ENCODE peak calls at places on chromosomes 16 and 17, in seven cellular contexts. One of them, this sample, is unnamed.

GRCh38 chr16:70495425-70496182 is 27.8 kb downstream of the COG4 start:
- DNase-seq in HepG2: no peak
- DNase-seq in H1: no peak
- DNase-seq in K562: no peak
- DNase-seq in A549: no peak
- DNase-seq in HCT116: no peak
- DNase-seq in GM12878: no peak
- DNase-seq in this sample: no peak

GRCh38 chr17:9274119-9274445 is 252.8 kb downstream of the NTN1 start:
- DNase-seq in HCT116: no peak
- DNase-seq in A549: no peak
- DNase-seq in K562: no peak
- DNase-seq in GM12878: no peak
- DNase-seq in HepG2: no peak
- DNase-seq in H1: no peak
- DNase-seq in this sample: no peak

GRCh38 chr16:11552445-11552844 is 34.3 kb downstream of the LITAF start:
- DNase-seq in HepG2: no peak
- DNase-seq in A549: no peak
- DNase-seq in K562: peak; percentile 22
- DNase-seq in H1: no peak
- DNase-seq in HCT116: no peak
- DNase-seq in GM12878: no peak
- DNase-seq in this sample: no peak

GRCh38 chr17:57242148-57242547 is 14.2 kb upstream of the MSI2 start:
- DNase-seq in K562: no peak
- DNase-seq in HCT116: no peak
- DNase-seq in H1: no peak
- DNase-seq in A549: no peak
- DNase-seq in GM12878: no peak
- DNase-seq in HepG2: no peak
- DNase-seq in this sample: no peak

GRCh38 chr16:23952128-23953041 is 116.6 kb downstream of the PRKCB start:
- DNase-seq in A549: no peak
- DNase-seq in GM12878: no peak
- DNase-seq in K562: peak; percentile 91
- DNase-seq in H1: no peak
- DNase-seq in HepG2: no peak
- DNase-seq in HCT116: no peak
- DNase-seq in this sample: peak; percentile 91

GRCh38 chr16:28053461-28053860 is 10.1 kb downstream of the GSG1L start:
- DNase-seq in HepG2: no peak
- DNase-seq in GM12878: no peak
- DNase-seq in A549: no peak
- DNase-seq in H1: no peak
- DNase-seq in HCT116: no peak
- DNase-seq in K562: no peak
- DNase-seq in this sample: no peak

GRCh38 chr17:43360739-43361498 is 37.9 kb upstream of the ARL4D start:
- DNase-seq in A549: peak; percentile 100
- DNase-seq in HepG2: peak; percentile 99
- DNase-seq in K562: no peak
- DNase-seq in GM12878: peak; percentile 100
- DNase-seq in H1: peak; percentile 98
- DNase-seq in HCT116: no peak
- DNase-seq in this sample: peak; percentile 99

GRCh38 chr17:44999433-44999832 is 31.3 kb upstream of the C1QL1 start:
- DNase-seq in HepG2: no peak
- DNase-seq in HCT116: no peak
- DNase-seq in K562: no peak
- DNase-seq in A549: no peak
- DNase-seq in GM12878: no peak
- DNase-seq in H1: no peak
- DNase-seq in this sample: no peak

GRCh38 chr16:83603981-83604570 is 203.7 kb upstream of the HSBP1 start:
- DNase-seq in GM12878: no peak
- DNase-seq in HepG2: no peak
- DNase-seq in A549: no peak
- DNase-seq in K562: no peak
- DNase-seq in HCT116: no peak
- DNase-seq in H1: no peak
- DNase-seq in this sample: no peak

GRCh38 chr17:29575511-29576213 is 7.2 kb downstream of the TP53I13 start:
- DNase-seq in GM12878: no peak
- DNase-seq in A549: no peak
- DNase-seq in HCT116: no peak
- DNase-seq in K562: no peak
- DNase-seq in H1: no peak
- DNase-seq in HepG2: no peak
- DNase-seq in this sample: no peak

GRCh38 chr17:10226930-10227695 is 28.7 kb upstream of the GAS7 start:
- DNase-seq in GM12878: no peak
- DNase-seq in K562: peak; percentile 34
- DNase-seq in HepG2: peak; percentile 16
- DNase-seq in A549: peak; percentile 55
- DNase-seq in H1: peak; percentile 46
- DNase-seq in HCT116: peak; percentile 23
- DNase-seq in this sample: peak; percentile 74

GRCh38 chr17:80959330-80960036 is 32.2 kb upstream of the CHMP6 start:
- DNase-seq in A549: no peak
- DNase-seq in HCT116: no peak
- DNase-seq in H1: no peak
- DNase-seq in K562: no peak
- DNase-seq in GM12878: no peak
- DNase-seq in HepG2: no peak
- DNase-seq in this sample: no peak

GRCh38 chr17:21289902-21290571 is 5.5 kb downstream of the MAP2K3 start:
- DNase-seq in H1: no peak
- DNase-seq in A549: no peak
- DNase-seq in HCT116: no peak
- DNase-seq in K562: no peak
- DNase-seq in HepG2: no peak
- DNase-seq in GM12878: no peak
- DNase-seq in this sample: no peak

GRCh38 chr17:63983326-63983725 is 10.6 kb upstream of the SCN4A start:
- DNase-seq in K562: no peak
- DNase-seq in A549: no peak
- DNase-seq in HCT116: no peak
- DNase-seq in HepG2: no peak
- DNase-seq in H1: no peak
- DNase-seq in GM12878: no peak
- DNase-seq in this sample: no peak

GRCh38 chr16:13453938-13454553 is 465.9 kb upstream of the ERCC4 start:
- DNase-seq in HCT116: peak; percentile 4
- DNase-seq in HepG2: peak; percentile 38
- DNase-seq in H1: no peak
- DNase-seq in A549: peak; percentile 16
- DNase-seq in K562: peak; percentile 50
- DNase-seq in GM12878: no peak
- DNase-seq in this sample: peak; percentile 41

GRCh38 chr17:10106067-10106466 is 92.3 kb downstream of the GAS7 start:
- DNase-seq in H1: no peak
- DNase-seq in A549: no peak
- DNase-seq in HepG2: no peak
- DNase-seq in GM12878: no peak
- DNase-seq in K562: no peak
- DNase-seq in HCT116: no peak
- DNase-seq in this sample: no peak

GRCh38 chr17:49504369-49504768 is 9.3 kb downstream of the NGFR start:
- DNase-seq in HCT116: no peak
- DNase-seq in K562: no peak
- DNase-seq in A549: no peak
- DNase-seq in HepG2: no peak
- DNase-seq in H1: no peak
- DNase-seq in GM12878: no peak
- DNase-seq in this sample: no peak

GRCh38 chr17:49498037-49498615 is 3.0 kb downstream of the NGFR start:
- DNase-seq in K562: no peak
- DNase-seq in GM12878: no peak
- DNase-seq in HepG2: no peak
- DNase-seq in H1: no peak
- DNase-seq in A549: peak; percentile 51
- DNase-seq in HCT116: no peak
- DNase-seq in this sample: no peak

GRCh38 chr17:49502258-49502657 is 7.2 kb downstream of the NGFR start:
- DNase-seq in HCT116: no peak
- DNase-seq in A549: no peak
- DNase-seq in K562: no peak
- DNase-seq in HepG2: no peak
- DNase-seq in H1: no peak
- DNase-seq in GM12878: no peak
- DNase-seq in this sample: no peak

GRCh38 chr17:49497147-49498036 is 2.3 kb downstream of the NGFR start:
- DNase-seq in HCT116: no peak
- DNase-seq in HepG2: no peak
- DNase-seq in GM12878: no peak
- DNase-seq in H1: no peak
- DNase-seq in A549: no peak
- DNase-seq in K562: no peak
- DNase-seq in this sample: no peak

GRCh38 chr17:49501496-49501895 is 6.4 kb downstream of the NGFR start:
- DNase-seq in HCT116: no peak
- DNase-seq in HepG2: peak; percentile 33
- DNase-seq in A549: no peak
- DNase-seq in K562: no peak
- DNase-seq in GM12878: no peak
- DNase-seq in H1: no peak
- DNase-seq in this sample: no peak
- TF ChIP-seq POLR2A in HCT116: no peak
- TF ChIP-seq POLR2A in HepG2: no peak
- TF ChIP-seq POLR2A in A549: no peak
- TF ChIP-seq POLR2A in K562: no peak
- TF ChIP-seq POLR2A in GM12878: no peak
- TF ChIP-seq POLR2A in H1: no peak
- TF ChIP-seq POLR2A in this sample: no peak

GRCh38 chr17:68377771-68378201 is 79.5 kb downstream of the WIPI1 start:
- DNase-seq in HepG2: no peak
- DNase-seq in A549: no peak
- DNase-seq in H1: no peak
- DNase-seq in GM12878: no peak
- DNase-seq in HCT116: no peak
- DNase-seq in K562: no peak
- DNase-seq in this sample: no peak
- H3K4me3 ChIP-seq in HepG2: peak overlapping the region; percentile 38
- H3K4me3 ChIP-seq in A549: peak overlapping the region; percentile 10
- H3K4me3 ChIP-seq in H1: no peak overlapping the region
- H3K4me3 ChIP-seq in GM12878: no peak overlapping the region
- H3K4me3 ChIP-seq in HCT116: peak overlapping the region; percentile 20
- H3K4me3 ChIP-seq in K562: no peak overlapping the region
- H3K4me3 ChIP-seq in this sample: no peak overlapping the region

GRCh38 chr16:87432330-87432915 is 40.3 kb downstream of the MAP1LC3B start:
- DNase-seq in A549: no peak
- DNase-seq in K562: no peak
- DNase-seq in H1: no peak
- DNase-seq in HepG2: no peak
- DNase-seq in GM12878: no peak
- DNase-seq in HCT116: no peak
- DNase-seq in this sample: no peak

GRCh38 chr16:87434146-87434667 is 42.1 kb downstream of the MAP1LC3B start:
- DNase-seq in GM12878: no peak
- DNase-seq in K562: no peak
- DNase-seq in HepG2: no peak
- DNase-seq in H1: no peak
- DNase-seq in A549: no peak
- DNase-seq in HCT116: no peak
- DNase-seq in this sample: no peak

GRCh38 chr16:87436225-87437172 is 44.4 kb downstream of the MAP1LC3B start:
- DNase-seq in HepG2: no peak
- DNase-seq in HCT116: no peak
- DNase-seq in H1: no peak
- DNase-seq in K562: no peak
- DNase-seq in A549: no peak
- DNase-seq in GM12878: no peak
- DNase-seq in this sample: no peak

GRCh38 chr16:87435399-87436224 is 43.5 kb downstream of the MAP1LC3B start:
- DNase-seq in HepG2: no peak
- DNase-seq in K562: no peak
- DNase-seq in H1: no peak
- DNase-seq in HCT116: no peak
- DNase-seq in GM12878: no peak
- DNase-seq in A549: no peak
- DNase-seq in this sample: no peak

DNA sequence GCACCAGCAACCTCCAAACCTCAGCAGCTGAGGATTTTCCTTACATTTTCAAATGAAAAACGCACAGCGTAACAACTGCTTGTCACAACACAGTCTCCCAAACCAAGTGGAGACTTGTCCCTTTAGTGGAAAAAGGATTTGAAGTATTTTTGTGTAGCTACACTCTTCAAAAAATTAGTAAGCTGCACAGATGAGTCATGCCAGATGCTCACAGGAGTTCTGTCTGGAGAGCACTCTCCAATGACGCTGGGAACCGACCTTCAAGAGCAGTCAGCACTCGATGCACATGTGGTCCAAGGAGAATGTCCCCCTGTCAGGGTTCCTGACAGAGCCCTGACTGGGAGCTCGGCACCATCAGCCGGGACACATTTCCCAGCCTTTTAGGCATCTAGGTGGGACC is 39.8 kb downstream of the MAP1LC3B start:
- DNase-seq in K562: no peak
- DNase-seq in H1: no peak
- DNase-seq in A549: no peak
- DNase-seq in HepG2: no peak
- DNase-seq in HCT116: no peak
- DNase-seq in GM12878: no peak
- DNase-seq in this sample: no peak
- TF ChIP-seq MAX in K562: no peak
- TF ChIP-seq MAX in H1: no peak
- TF ChIP-seq MAX in A549: no peak
- TF ChIP-seq MAX in HepG2: no peak
- TF ChIP-seq MAX in HCT116: no peak
- TF ChIP-seq MAX in GM12878: no peak
- TF ChIP-seq MAX in this sample: no peak

DNA sequence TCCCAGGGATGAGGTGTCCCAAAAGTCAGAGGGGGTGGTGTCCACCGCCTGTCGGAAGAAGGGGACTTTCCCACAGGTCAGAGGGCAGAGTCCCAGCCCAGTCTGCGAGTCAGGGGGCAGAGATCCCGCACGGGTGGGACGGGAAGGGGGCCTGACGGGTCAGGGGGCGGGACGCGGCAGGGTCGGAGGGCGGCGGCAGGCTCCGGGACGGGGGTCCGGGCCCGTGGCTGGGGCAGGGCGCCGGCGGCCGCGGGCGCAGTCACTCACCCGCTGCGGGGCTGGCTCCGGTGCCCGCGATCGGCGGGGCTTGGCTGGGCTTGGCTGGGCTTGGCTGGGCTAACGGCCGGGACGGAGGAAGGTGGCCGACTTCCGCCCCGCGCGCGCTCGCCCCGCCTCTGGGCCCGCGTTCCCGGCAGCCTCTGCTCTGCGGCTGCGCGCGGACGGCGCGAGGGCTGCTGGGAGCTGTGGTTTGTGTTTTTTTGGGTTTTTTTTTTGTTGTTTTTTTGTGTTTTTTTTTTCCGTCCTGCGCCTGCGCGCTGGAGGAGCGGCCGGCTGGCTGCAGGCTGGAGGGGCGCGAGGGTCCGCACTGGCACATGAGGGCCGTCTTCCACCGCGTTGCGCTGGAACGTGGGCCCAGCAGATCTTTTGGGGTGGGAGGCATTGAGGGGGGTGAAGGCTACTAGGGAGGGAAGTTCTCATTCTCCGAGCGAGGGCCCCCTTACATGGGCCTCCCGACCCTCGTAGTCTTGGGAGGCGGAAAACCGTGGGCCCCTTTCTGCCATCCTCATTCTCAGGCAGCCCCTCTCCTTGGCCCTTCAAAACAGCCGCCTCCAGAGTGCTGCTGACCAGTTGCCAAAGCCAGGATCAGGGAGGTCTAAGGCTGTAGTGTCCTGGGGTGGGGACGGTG is at the start of gene CANT1:
- DNase-seq in A549: peak; percentile 87
- DNase-seq in HCT116: peak; percentile 56
- DNase-seq in GM12878: peak; percentile 64
- DNase-seq in HepG2: peak; percentile 84
- DNase-seq in H1: peak; percentile 43
- DNase-seq in K562: peak; percentile 91
- DNase-seq in this sample: peak; percentile 83
- TF ChIP-seq POLR2A in A549: peak; percentile 65
- TF ChIP-seq POLR2A in HCT116: no peak
- TF ChIP-seq POLR2A in GM12878: peak; percentile 91
- TF ChIP-seq POLR2A in HepG2: peak; percentile 87
- TF ChIP-seq POLR2A in H1: peak; percentile 46
- TF ChIP-seq POLR2A in K562: peak; percentile 75
- TF ChIP-seq POLR2A in this sample: peak; percentile 61

This sample was measured in NB4.